ENCODE peak calls at places on chromosomes 4 and X, in five cellular contexts. H is SK-N-SH, P is HEK293T, K is K562, R is GM12878. I is an unnamed sample.
A peak's percentile ranks its signal among the peaks of the same experiment; 100 is the strongest.

GRCh38 chr4:123870283-123870876 is 473.8 kb downstream of the SPRY1 start:
- DNase-seq in H (no peak), P (no peak), K (no peak), R (no peak), I (peak; percentile 45)

GRCh38 chr4:26813698-26814097 is 46.9 kb upstream of the STIM2 start:
- DNase-seq in H (no peak), P (no peak), K (no peak), R (no peak), I (no peak)

GRCh38 chr4:153522800-153523089 is 56.6 kb downstream of the TMEM131L start:
- DNase-seq in H (no peak), P (no peak), K (no peak), R (peak; percentile 71), I (no peak)

GRCh38 chr4:115219315-115219840 is 106.0 kb upstream of the NDST4 start:
- DNase-seq in H (no peak), P (no peak), K (no peak), R (no peak), I (no peak)

GRCh38 chr4:40601641-40602040 is 28.0 kb downstream of the RBM47 start:
- DNase-seq in H (no peak), P (no peak), K (no peak), R (no peak), I (no peak)

GRCh38 chr4:153233761-153234371 is 29.6 kb downstream of the TRIM2 start:
- DNase-seq in H (no peak), P (no peak), K (no peak), R (no peak), I (no peak)

GRCh38 chr4:81562093-81562492 is 90.4 kb upstream of the RASGEF1B start:
- DNase-seq in H (no peak), P (no peak), K (no peak), R (peak; percentile 52), I (no peak)

GRCh38 chr4:86972997-86973396 is 38.2 kb downstream of the AFF1 start:
- DNase-seq in H (no peak), P (no peak), K (no peak), R (no peak), I (peak; percentile 72)

GRCh38 chr4:115219862-115220261 is 106.4 kb upstream of the NDST4 start:
- DNase-seq in H (no peak), P (no peak), K (no peak), R (no peak), I (no peak)

GRCh38 chr4:114163051-114163450 is 183.6 kb upstream of the ARSJ start:
- DNase-seq in H (no peak), P (no peak), K (no peak), R (no peak), I (no peak)

GRCh38 chr4:114156371-114156770 is 176.9 kb upstream of the ARSJ start:
- DNase-seq in H (no peak), P (no peak), K (no peak), R (no peak), I (no peak)

DNA sequence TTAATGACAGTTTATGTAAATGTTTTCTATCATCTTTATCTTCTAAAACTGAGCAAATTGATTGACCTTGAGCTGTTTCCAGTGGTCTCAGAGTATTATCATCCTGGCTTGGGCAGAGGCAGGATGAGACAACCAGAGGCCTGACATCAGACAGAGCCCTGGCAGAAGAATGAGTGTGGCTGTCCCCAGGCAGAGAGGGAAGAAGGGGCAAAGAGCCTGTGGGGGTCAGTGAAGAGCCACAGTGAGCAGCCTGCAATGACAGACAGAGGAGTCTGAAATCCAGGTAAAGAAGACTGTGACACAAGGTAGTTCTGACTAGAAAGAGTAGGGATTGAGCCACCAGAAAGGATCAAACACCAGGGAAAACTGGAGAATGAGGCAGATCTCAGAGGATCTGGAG is 182.4 kb upstream of the ARSJ start:
- DNase-seq in H (peak; percentile 26), P (no peak), K (no peak), R (no peak), I (no peak)
- TF ChIP-seq FOXM1 in H (no peak), P (no peak), K (no peak), R (no peak), I (no peak)

GRCh38 chr4:126533176-126533575 is 1099.6 kb upstream of the INTU start:
- DNase-seq in H (no peak), P (no peak), K (no peak), R (no peak), I (no peak)

GRCh38 chr4:126530996-126531585 is 1101.7 kb upstream of the INTU start:
- DNase-seq in H (no peak), P (no peak), K (no peak), R (no peak), I (no peak)

DNA sequence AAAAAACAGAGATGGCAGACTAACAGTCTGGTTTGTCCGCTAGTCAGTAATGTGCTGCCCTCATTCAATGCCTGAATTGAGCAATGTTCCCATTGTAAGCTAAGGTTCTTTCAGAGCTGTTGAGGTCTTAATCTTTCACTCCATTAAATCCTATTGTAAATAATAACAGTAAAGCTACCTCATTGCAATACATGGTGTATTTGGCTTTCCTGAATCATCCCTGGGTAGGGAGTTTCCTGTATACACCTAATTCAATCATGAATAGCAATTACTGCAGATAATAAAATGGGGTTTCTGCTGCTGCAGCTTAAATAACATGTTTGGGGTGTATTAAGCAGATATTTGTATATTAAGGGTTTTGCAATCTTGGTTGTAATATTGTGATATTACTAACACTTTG is 1100.2 kb upstream of the INTU start:
- DNase-seq in H (no peak), P (no peak), K (no peak), R (no peak), I (no peak)
- TF ChIP-seq FOXM1 in H (no peak), P (no peak), K (no peak), R (no peak), I (no peak)

DNA sequence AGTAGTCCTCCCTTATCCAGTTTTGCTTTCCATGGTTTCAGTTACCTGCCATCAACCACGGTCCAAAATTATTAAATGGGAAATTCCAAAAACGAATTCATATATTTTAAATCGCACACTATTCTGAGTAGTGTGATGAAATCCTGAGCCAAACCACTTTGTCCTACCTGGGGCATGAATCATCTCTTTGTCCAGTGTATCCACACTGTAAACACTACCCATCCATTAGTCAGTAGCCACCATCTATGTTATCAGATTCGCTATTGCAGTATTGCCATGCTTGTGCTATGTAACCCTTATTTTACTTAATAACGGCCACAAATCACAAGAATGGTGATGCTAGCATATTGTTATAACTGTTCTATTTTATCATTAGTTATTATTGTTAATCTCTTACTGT is 704.6 kb downstream of the SMARCA1 start:
- DNase-seq in H (no peak), P (no peak), K (no peak), R (no peak), I (peak; percentile 35)
- TF ChIP-seq FOXM1 in H (no peak), P (no peak), K (no peak), R (no peak), I (no peak)

DNA sequence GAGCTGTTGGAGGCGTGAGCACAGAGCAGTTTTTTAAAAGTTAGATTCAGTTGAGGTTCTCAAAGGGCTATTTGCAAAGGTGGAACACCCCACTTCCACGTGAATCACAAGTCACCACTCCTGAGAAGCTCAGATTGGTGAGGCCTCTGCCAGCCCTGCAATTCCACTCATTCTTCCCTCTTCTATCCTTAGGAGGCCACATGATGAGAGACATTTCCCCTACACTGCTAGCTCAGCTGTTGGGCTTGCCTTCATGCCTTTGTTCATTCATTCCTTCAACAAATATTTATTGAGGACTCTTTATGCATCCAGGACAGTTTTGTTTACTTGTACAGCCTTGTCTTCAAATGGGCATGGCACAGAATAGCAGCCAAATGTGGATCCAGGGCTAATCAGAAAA is 3.7 kb downstream of the SRPX2 start:
- DNase-seq in H (no peak), P (no peak), K (no peak), R (no peak), I (peak; percentile 60)
- TF ChIP-seq FOXM1 in H (no peak), P (no peak), K (no peak), R (no peak), I (no peak)

DNA sequence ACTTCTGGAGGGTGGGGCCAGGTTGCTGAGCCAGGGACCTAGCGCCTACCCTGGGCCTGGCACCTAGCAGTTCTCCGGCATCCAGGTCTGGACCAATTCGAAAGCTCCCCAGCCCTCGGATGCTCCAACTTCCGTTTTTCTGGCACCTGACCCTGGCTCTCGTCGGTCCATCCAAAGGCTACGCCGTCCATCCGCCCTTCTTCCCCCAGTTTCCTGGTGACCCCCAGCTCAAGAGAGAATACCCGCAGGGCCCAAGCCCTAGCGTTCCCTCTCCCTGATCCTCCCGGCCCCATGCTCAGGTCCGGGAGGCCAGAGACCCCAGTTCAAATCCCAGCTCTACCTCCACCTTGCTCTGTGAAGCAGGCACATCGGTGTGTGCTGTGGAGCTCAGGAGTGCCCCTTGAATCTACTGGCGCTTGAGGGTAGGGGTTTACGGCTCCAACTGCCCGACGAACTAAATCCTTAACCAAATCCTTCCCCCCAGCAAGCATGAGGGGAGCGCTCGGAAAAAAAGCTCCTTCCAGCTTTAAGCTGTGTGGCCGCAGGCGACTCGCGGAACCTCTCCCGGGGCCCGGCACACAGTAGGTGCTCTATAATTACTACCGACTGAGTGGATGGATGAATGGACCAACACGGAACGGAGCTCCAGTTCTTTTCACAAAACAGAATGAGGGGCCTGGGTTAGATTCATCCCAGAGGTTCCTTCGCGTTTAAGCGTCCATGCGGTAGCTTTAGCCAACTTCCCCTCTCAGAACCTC is 1.1 kb downstream of the CRMP1 start:
- DNase-seq in H (peak; percentile 43), P (no peak), K (no peak), R (no peak), I (no peak)
- TF ChIP-seq FOXM1 in H (no peak), P (no peak), K (no peak), R (no peak), I (no peak)

I was measured in HepG2.